ENCODE peak calls at places on chromosome 2, in six cellular contexts. J is glutamatergic neuron, S is A549, G is astrocyte of the spinal cord, Z is AG04450, K is BJ. P is an unnamed sample.

GRCh38 chr2:9681427-9681817 is 50.6 kb upstream of the YWHAQ start:
- DNase-seq in J (no peak), S (no peak), G (no peak), Z (no peak), K (no peak), P (no peak)

GRCh38 chr2:12717988-12718661 is 1.4 kb downstream of the TRIB2 start:
- DNase-seq in J (peak; percentile 55), S (no peak), G (peak; percentile 32), Z (no peak), K (no peak), P (no peak)

GRCh38 chr2:72892506-72893173 is 5.4 kb downstream of the SPR start:
- DNase-seq in J (peak; percentile 80), S (peak; percentile 85), G (peak; percentile 67), Z (peak; percentile 48), K (no peak), P (no peak)

GRCh38 chr2:165790461-165790860 is 3.6 kb downstream of the GALNT3 start:
- DNase-seq in J (no peak), S (no peak), G (no peak), Z (no peak), K (no peak), P (no peak)

GRCh38 chr2:74379851-74380789 is at the start of gene DCTN1:
- DNase-seq in J (peak; percentile 69), S (peak; percentile 26), G (peak; percentile 64), Z (peak; percentile 45), K (no peak), P (no peak)

GRCh38 chr2:29528891-29529520 is 392.4 kb downstream of the ALK start:
- DNase-seq in J (peak; percentile 87), S (no peak), G (peak; percentile 62), Z (peak; percentile 51), K (peak; percentile 55), P (no peak)

GRCh38 chr2:232861353-232861752 is 8.7 kb upstream of the SNORC start:
- DNase-seq in J (no peak), S (no peak), G (no peak), Z (no peak), K (no peak), P (no peak)

GRCh38 chr2:200442471-200442870 is 67.4 kb downstream of the KCTD18 start:
- DNase-seq in J (no peak), S (no peak), G (peak; percentile 76), Z (peak; percentile 65), K (peak; percentile 65), P (no peak)

GRCh38 chr2:10452334-10452733 is 4.2 kb upstream of the ODC1 start:
- DNase-seq in J (no peak), S (peak; percentile 95), G (peak; percentile 69), Z (peak; percentile 51), K (peak; percentile 33), P (peak; percentile 89)

GRCh38 chr2:96502891-96503636 is 2.1 kb downstream of the NEURL3 start:
- DNase-seq in J (no peak), S (no peak), G (no peak), Z (no peak), K (no peak), P (no peak)

GRCh38 chr2:100476606-100477005 is 6.3 kb downstream of the NMS start:
- DNase-seq in J (no peak), S (no peak), G (no peak), Z (no peak), K (no peak), P (no peak)

GRCh38 chr2:217901826-217902225 is 101.0 kb downstream of the TNS1 start:
- DNase-seq in J (no peak), S (peak; percentile 69), G (peak; percentile 54), Z (peak; percentile 59), K (no peak), P (no peak)

GRCh38 chr2:43759195-43759594 is 14.6 kb upstream of the DYNC2LI1 start:
- DNase-seq in J (no peak), S (peak; percentile 82), G (peak; percentile 77), Z (no peak), K (peak; percentile 65), P (no peak)

GRCh38 chr2:199596549-199596948 is 138.8 kb upstream of the SATB2 start:
- DNase-seq in J (no peak), S (peak; percentile 44), G (no peak), Z (no peak), K (no peak), P (no peak)

GRCh38 chr2:30869988-30870387 is 62.7 kb upstream of the CAPN13 start:
- DNase-seq in J (no peak), S (no peak), G (no peak), Z (no peak), K (no peak), P (no peak)

GRCh38 chr2:223725494-223725893 is 111.9 kb downstream of the AP1S3 start:
- DNase-seq in J (peak; percentile 62), S (peak; percentile 97), G (peak; percentile 97), Z (peak; percentile 88), K (peak; percentile 89), P (peak; percentile 92)

GRCh38 chr2:223884399-223884798 is 47.0 kb upstream of the AP1S3 start:
- DNase-seq in J (no peak), S (no peak), G (no peak), Z (no peak), K (no peak), P (no peak)

GRCh38 chr2:188456114-188456909 is 164.6 kb downstream of the GULP1 start:
- DNase-seq in J (no peak), S (no peak), G (no peak), Z (no peak), K (no peak), P (no peak)
- TF ChIP-seq CTCF in J (no peak), S (peak; percentile 20), G (peak; percentile 27), Z (peak; percentile 24), K (no peak), P (no peak)

GRCh38 chr2:898319-898718 is 52.3 kb upstream of the SNTG2 start:
- DNase-seq in J (peak; percentile 52), S (peak; percentile 15), G (no peak), Z (no peak), K (no peak), P (no peak)
- TF ChIP-seq CTCF in J (peak; percentile 50), S (no peak), G (peak; percentile 17), Z (no peak), K (peak; percentile 24), P (peak; percentile 13)

GRCh38 chr2:71806432-71806831 is 341.2 kb downstream of the CYP26B1 start:
- DNase-seq in J (no peak), S (no peak), G (no peak), Z (no peak), K (no peak), P (no peak)
- TF ChIP-seq CTCF in J (no peak), S (no peak), G (no peak), Z (no peak), K (no peak), P (no peak)

GRCh38 chr2:128724547-128724946 is 405.9 kb upstream of the HS6ST1 start:
- DNase-seq in J (no peak), S (no peak), G (no peak), Z (no peak), K (no peak), P (no peak)

GRCh38 chr2:128716371-128716770 is 397.7 kb upstream of the HS6ST1 start:
- DNase-seq in J (no peak), S (no peak), G (no peak), Z (no peak), K (no peak), P (no peak)

GRCh38 chr2:128717758-128718710 is 399.4 kb upstream of the HS6ST1 start:
- DNase-seq in J (no peak), S (no peak), G (no peak), Z (no peak), K (no peak), P (no peak)

GRCh38 chr2:128722469-128722868 is 403.8 kb upstream of the HS6ST1 start:
- DNase-seq in J (peak; percentile 66), S (no peak), G (no peak), Z (no peak), K (no peak), P (no peak)

GRCh38 chr2:128720440-128721022 is 401.9 kb upstream of the HS6ST1 start:
- DNase-seq in J (no peak), S (no peak), G (no peak), Z (no peak), K (no peak), P (no peak)
- TF ChIP-seq CTCF in J (peak; percentile 58), S (no peak), G (no peak), Z (peak; percentile 36), K (no peak), P (no peak)

DNA sequence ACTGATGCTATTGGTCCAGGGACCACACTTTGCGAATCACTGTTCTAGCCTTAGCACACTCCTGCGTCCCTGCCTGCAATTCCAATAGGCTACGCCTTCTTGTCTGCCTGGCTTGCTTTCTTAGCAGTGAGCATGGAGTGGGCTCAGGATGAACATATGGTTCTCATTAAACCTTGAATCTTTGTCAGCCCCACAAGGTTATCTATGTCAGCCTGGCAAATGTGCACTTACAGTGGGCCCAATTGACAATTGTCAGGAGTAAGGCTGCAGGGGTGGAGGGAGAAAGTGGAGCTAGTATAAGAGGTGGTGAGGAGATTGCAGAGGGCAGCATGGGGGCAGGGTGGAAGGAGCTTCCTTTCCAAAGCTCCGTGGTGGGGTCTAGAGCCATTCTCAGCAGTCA is 438.2 kb upstream of the ST6GAL2 start:
- DNase-seq in J (no peak), S (no peak), G (no peak), Z (no peak), K (no peak), P (no peak)
- TF ChIP-seq CTCF in J (no peak), S (no peak), G (no peak), Z (no peak), K (no peak), P (no peak)

GRCh38 chr2:192515937-192516336 is 321.2 kb upstream of the TMEFF2 start:
- DNase-seq in J (no peak), S (no peak), G (no peak), Z (no peak), K (no peak), P (no peak)
- TF ChIP-seq CTCF in J (no peak), S (no peak), G (no peak), Z (no peak), K (no peak), P (no peak)

GRCh38 chr2:240297553-240298315 is 137.7 kb upstream of the GPC1 start:
- DNase-seq in J (no peak), S (no peak), G (no peak), Z (no peak), K (no peak), P (no peak)

GRCh38 chr2:240299710-240300068 is 135.8 kb upstream of the GPC1 start:
- DNase-seq in J (no peak), S (no peak), G (peak; percentile 32), Z (no peak), K (no peak), P (no peak)

GRCh38 chr2:240298316-240298790 is 137.1 kb upstream of the GPC1 start:
- DNase-seq in J (no peak), S (no peak), G (no peak), Z (no peak), K (no peak), P (no peak)

GRCh38 chr2:240300261-240300821 is 135.1 kb upstream of the GPC1 start:
- DNase-seq in J (no peak), S (no peak), G (peak; percentile 60), Z (no peak), K (no peak), P (no peak)

GRCh38 chr2:240298803-240299709 is 136.4 kb upstream of the GPC1 start:
- DNase-seq in J (no peak), S (no peak), G (no peak), Z (no peak), K (no peak), P (no peak)
- TF ChIP-seq CTCF in J (no peak), S (no peak), G (no peak), Z (no peak), K (peak; percentile 22), P (no peak)

P was measured in RWPE2.